ENCODE peak calls at places on chromosomes 6 and 20, in five cellular contexts. One of them, this sample, is unnamed.

GRCh38 chr6:53795254-53795701 is 473 bp downstream of the LRRC1 start:
- DNase-seq in ecto neural progenitor cell: no peak
- DNase-seq in upper lobe of left lung: no peak
- DNase-seq in AG10803: no peak
- DNase-seq in H54: peak
- DNase-seq in this sample: no peak

GRCh38 chr6:139943391-139943790 is 568.9 kb upstream of the CITED2 start:
- DNase-seq in ecto neural progenitor cell: no peak
- DNase-seq in upper lobe of left lung: no peak
- DNase-seq in AG10803: peak
- DNase-seq in H54: peak
- DNase-seq in this sample: no peak

GRCh38 chr6:3489032-3489757 is 32.3 kb upstream of the SLC22A23 start:
- DNase-seq in ecto neural progenitor cell: no peak
- DNase-seq in upper lobe of left lung: no peak
- DNase-seq in AG10803: peak
- DNase-seq in H54: no peak
- DNase-seq in this sample: no peak

GRCh38 chr6:137975058-137975940 is 108.2 kb downstream of the TNFAIP3 start:
- DNase-seq in ecto neural progenitor cell: no peak
- DNase-seq in upper lobe of left lung: no peak
- DNase-seq in AG10803: peak
- DNase-seq in H54: no peak
- DNase-seq in this sample: no peak

GRCh38 chr6:144153971-144154370 is 3.7 kb downstream of the STX11 start:
- DNase-seq in ecto neural progenitor cell: no peak
- DNase-seq in upper lobe of left lung: no peak
- DNase-seq in AG10803: no peak
- DNase-seq in H54: no peak
- DNase-seq in this sample: no peak

GRCh38 chr6:30684386-30685156 is 1.9 kb downstream of the PPP1R18 start:
- DNase-seq in ecto neural progenitor cell: no peak
- DNase-seq in upper lobe of left lung: peak
- DNase-seq in AG10803: peak
- DNase-seq in H54: no peak
- DNase-seq in this sample: no peak

GRCh38 chr6:108074057-108074358 is 533 bp downstream of the OSTM1 start:
- DNase-seq in ecto neural progenitor cell: no peak
- DNase-seq in upper lobe of left lung: no peak
- DNase-seq in AG10803: no peak
- DNase-seq in H54: peak
- DNase-seq in this sample: no peak

GRCh38 chr6:31620586-31621319 is at the start of gene PRRC2A:
- DNase-seq in ecto neural progenitor cell: peak
- DNase-seq in upper lobe of left lung: peak
- DNase-seq in AG10803: no peak
- DNase-seq in H54: peak
- DNase-seq in this sample: peak

GRCh38 chr6:122063090-122063489 is 336.4 kb upstream of the HSF2 start:
- DNase-seq in ecto neural progenitor cell: no peak
- DNase-seq in upper lobe of left lung: no peak
- DNase-seq in AG10803: no peak
- DNase-seq in H54: no peak
- DNase-seq in this sample: no peak

GRCh38 chr20:1061484-1062221 is 56.7 kb upstream of the PSMF1 start:
- DNase-seq in ecto neural progenitor cell: peak
- DNase-seq in upper lobe of left lung: no peak
- DNase-seq in AG10803: no peak
- DNase-seq in H54: no peak
- DNase-seq in this sample: no peak

GRCh38 chr6:1613631-1614447 is 4.1 kb downstream of the FOXC1 start:
- DNase-seq in ecto neural progenitor cell: peak
- DNase-seq in upper lobe of left lung: peak
- DNase-seq in AG10803: no peak
- DNase-seq in H54: no peak
- DNase-seq in this sample: no peak

GRCh38 chr6:47780510-47781356 is 1.1 kb upstream of the OPN5 start:
- DNase-seq in ecto neural progenitor cell: peak
- DNase-seq in upper lobe of left lung: no peak
- DNase-seq in AG10803: peak
- DNase-seq in H54: peak
- DNase-seq in this sample: no peak

This sample was measured in caudate nucleus.